ENCODE peak calls at places on chromosomes 7 and 10, in seven cellular contexts. J is NCI-H510A; R is stimulated activated CD8-positive, alpha-beta memory T cell treated with anti-CD3 and anti-CD28 coated beads, Interleukin-7, amount 100 ng/mL, for 4 hours; H is NCI-H748 treated with DMSO at 0.1 percent for 48 hours; V is AG08396; Q is cardiac fibroblast; Y is activated T-helper 1 cell treated with anti-CD3 and anti-CD28 coated beads, Interleukin-2, amount 50 U/mL, for 16 hours. K is an unnamed sample.

GRCh38 chr7:28729276-28729675 is 228.9 kb downstream of the TRIL start:
- DNase-seq in V (no peak), Y (no peak), Q (no peak), H (peak), J (no peak), R (no peak), K (no peak)

GRCh38 chr10:113132651-113133088 is 182.6 kb downstream of the TCF7L2 start:
- DNase-seq in Q (peak), J (no peak), H (no peak), V (peak), Y (no peak), R (no peak), K (no peak)

GRCh38 chr10:116444527-116445142 is 17.0 kb downstream of the PNLIPRP3 start:
- DNase-seq in H (no peak), Q (peak), J (no peak), Y (no peak), R (no peak), V (peak), K (no peak)

GRCh38 chr10:6838118-6838517 is 258.0 kb upstream of the PRKCQ start:
- DNase-seq in V (no peak), R (no peak), J (no peak), H (peak), Y (no peak), Q (no peak), K (no peak)

GRCh38 chr10:70078937-70079336 is 26.3 kb downstream of the MACROH2A2 start:
- DNase-seq in R (no peak), Q (no peak), J (no peak), H (no peak), Y (no peak), V (no peak), K (no peak)

GRCh38 chr7:95376632-95377380 is 19.4 kb downstream of the PON3 start:
- DNase-seq in Y (no peak), H (no peak), J (no peak), R (no peak), Q (no peak), V (no peak), K (no peak)

GRCh38 chr7:20343211-20343610 is 12.5 kb downstream of the ITGB8 start:
- DNase-seq in H (no peak), J (no peak), R (no peak), Q (no peak), V (no peak), Y (no peak), K (no peak)

GRCh38 chr10:132146271-132146671 is 40.5 kb upstream of the DPYSL4 start:
- DNase-seq in J (no peak), R (no peak), Q (no peak), V (no peak), Y (no peak), H (no peak), K (no peak)

GRCh38 chr7:22726345-22726848 is 603 bp upstream of the IL6 start:
- DNase-seq in Q (peak), H (peak), J (no peak), V (peak), R (peak), Y (peak), K (peak)

GRCh38 chr7:134283972-134284371 is 32.8 kb downstream of the SLC35B4 start:
- DNase-seq in R (no peak), V (no peak), Y (no peak), H (no peak), J (no peak), Q (no peak), K (no peak)

GRCh38 chr10:112435013-112435619 is 11.6 kb downstream of the ZDHHC6 start:
- DNase-seq in R (no peak), H (no peak), V (no peak), Q (peak), Y (no peak), J (no peak), K (no peak)

GRCh38 chr7:106220307-106220706 is 64.5 kb downstream of the NAMPT start:
- DNase-seq in V (no peak), H (no peak), R (no peak), Q (no peak), J (no peak), Y (no peak), K (no peak)

GRCh38 chr10:89699581-89700064 is 1.8 kb upstream of the KIF20B start:
- DNase-seq in Q (no peak), H (no peak), V (no peak), R (no peak), Y (no peak), J (no peak), K (no peak)

GRCh38 chr10:132710746-132711617 is 75.0 kb downstream of the NKX6-2 start:
- DNase-seq in V (no peak), R (no peak), Q (no peak), Y (no peak), J (no peak), H (no peak), K (no peak)

GRCh38 chr7:158273138-158273651 is 314.4 kb downstream of the PTPRN2 start:
- DNase-seq in J (no peak), H (no peak), Y (no peak), Q (no peak), R (no peak), V (no peak), K (no peak)

GRCh38 chr7:15684036-15684815 is 2.3 kb downstream of the MEOX2 start:
- DNase-seq in R (no peak), Q (peak), H (peak), Y (no peak), J (no peak), V (no peak), K (no peak)

GRCh38 chr7:40604601-40605438 is 470.0 kb downstream of the SUGCT start:
- DNase-seq in Y (no peak), H (no peak), V (peak), R (no peak), Q (peak), J (no peak), K (peak)

GRCh38 chr10:13956826-13957225 is 370.1 kb downstream of the PRPF18 start:
- DNase-seq in Y (no peak), R (no peak), H (no peak), Q (peak), V (peak), J (no peak), K (no peak)

GRCh38 chr10:70357447-70358035 is 24.9 kb downstream of the LRRC20 start:
- DNase-seq in Q (peak), V (no peak), H (no peak), Y (no peak), J (no peak), R (no peak), K (no peak)

GRCh38 chr10:57769298-57769697 is 498.4 kb downstream of the IPMK start:
- DNase-seq in J (no peak), V (no peak), Q (no peak), R (no peak), Y (no peak), H (no peak), K (no peak)

GRCh38 chr10:97321032-97321806 is 2.1 kb downstream of the FRAT1 start:
- DNase-seq in H (no peak), J (peak), R (no peak), V (no peak), Y (no peak), Q (no peak), K (no peak)

GRCh38 chr7:40701836-40702551 is 567.2 kb downstream of the SUGCT start:
- DNase-seq in V (no peak), J (no peak), H (no peak), Y (no peak), Q (peak), R (no peak), K (no peak)

GRCh38 chr7:90973146-90973545 is 291.1 kb upstream of the FZD1 start:
- DNase-seq in Y (no peak), V (no peak), R (no peak), Q (peak), H (no peak), J (no peak), K (no peak)

GRCh38 chr10:72176701-72177100 is 39.1 kb upstream of the ANAPC16 start:
- DNase-seq in Y (no peak), H (no peak), V (no peak), Q (no peak), J (no peak), R (no peak), K (no peak)

GRCh38 chr7:116231543-116232401 is 21.4 kb downstream of the TES start:
- DNase-seq in V (no peak), R (no peak), Y (no peak), H (no peak), J (no peak), Q (peak), K (no peak)

GRCh38 chr7:44073664-44074348 is 8.4 kb upstream of the PGAM2 start:
- DNase-seq in J (no peak), V (peak), R (peak), Q (peak), Y (no peak), H (no peak), K (peak)

GRCh38 chr7:92778972-92779371 is 57.4 kb downstream of the CDK6 start:
- DNase-seq in Y (no peak), H (no peak), V (no peak), J (no peak), Q (peak), R (no peak), K (no peak)

GRCh38 chr7:133936074-133936473 is 191.1 kb upstream of the LRGUK start:
- DNase-seq in H (no peak), V (peak), Y (no peak), R (no peak), Q (peak), J (no peak), K (no peak)

GRCh38 chr10:72886596-72887522 is 6.7 kb upstream of the OIT3 start:
- DNase-seq in Q (peak), J (no peak), V (no peak), Y (no peak), H (no peak), R (no peak), K (no peak)

GRCh38 chr7:99422625-99423024 is 13.9 kb downstream of the BUD31 start:
- DNase-seq in H (peak), Y (no peak), V (no peak), J (peak), Q (no peak), R (no peak), K (no peak)

GRCh38 chr10:95467162-95467599 is 94.0 kb downstream of the SORBS1 start:
- DNase-seq in V (no peak), R (no peak), Y (no peak), H (no peak), Q (no peak), J (no peak), K (no peak)

GRCh38 chr7:142603870-142604448 is 145.3 kb upstream of the PRSS1 start:
- DNase-seq in H (peak), R (peak), J (no peak), Q (peak), V (peak), Y (no peak), K (peak)

GRCh38 chr7:1015196-1015595 is 29.1 kb upstream of the GPR146 start:
- DNase-seq in Y (no peak), J (no peak), Q (no peak), R (no peak), H (no peak), V (no peak), K (no peak)

GRCh38 chr7:30029696-30030095 is 1.5 kb downstream of the PLEKHA8 start:
- DNase-seq in V (peak), Y (no peak), Q (peak), J (no peak), H (no peak), R (no peak), K (no peak)

GRCh38 chr10:31320598-31321211 is 1.7 kb downstream of the ZEB1 start:
- DNase-seq in V (peak), H (peak), J (no peak), Y (peak), R (no peak), Q (peak), K (peak)

GRCh38 chr10:98608417-98608816 is 161.7 kb upstream of the HPS1 start:
- DNase-seq in Q (no peak), J (no peak), V (no peak), Y (no peak), H (no peak), R (no peak), K (no peak)

K was measured in H54.